ENCODE peak calls at places on chromosomes 11 and 22, in four cellular contexts. W is CD8-positive, alpha-beta T cell; E is type B pancreatic cell; T is effector CD8-positive, alpha-beta T cell. U is an unnamed sample.

GRCh38 chr11:124600924-124601323 is 10.3 kb upstream of the PANX3 start:
- DNase-seq in W (no peak), E (no peak), T (no peak), U (no peak)

GRCh38 chr22:21443735-21444421 is 23.3 kb upstream of the TMEM191C start:
- DNase-seq in W (no peak), E (peak; percentile 42), T (no peak), U (no peak)

GRCh38 chr11:6686006-6686405 is 2.9 kb upstream of the MRPL17 start:
- DNase-seq in T (no peak), E (no peak), W (no peak), U (no peak)

GRCh38 chr11:123206671-123207421 is 11.8 kb upstream of the CLMP start:
- DNase-seq in E (no peak), W (no peak), T (no peak), U (peak; percentile 64)

GRCh38 chr11:132064987-132065620 is 694.7 kb downstream of the NTM start:
- DNase-seq in T (no peak), W (no peak), E (no peak), U (no peak)

GRCh38 chr11:26087095-26087935 is 244.6 kb upstream of the ANO3 start:
- DNase-seq in E (no peak), T (no peak), W (no peak), U (no peak)

GRCh38 chr11:12075822-12076821 is 34.3 kb upstream of the MICAL2 start:
- DNase-seq in W (no peak), T (no peak), E (no peak), U (peak; percentile 94)

GRCh38 chr11:121575250-121575962 is 122.6 kb upstream of the SORL1-AS1 start:
- DNase-seq in T (no peak), E (no peak), W (no peak), U (peak; percentile 99)

GRCh38 chr11:33916736-33917135 is 24.9 kb upstream of the LMO2 start:
- DNase-seq in E (no peak), W (no peak), T (no peak), U (no peak)

GRCh38 chr11:19729141-19729540 is 16.5 kb downstream of the NAV2 start:
- DNase-seq in W (no peak), E (no peak), T (no peak), U (no peak)

GRCh38 chr11:133582731-133583130 is 50.4 kb upstream of the OPCML start:
- DNase-seq in T (no peak), W (no peak), E (no peak), U (no peak)

GRCh38 chr11:18310800-18311340 is 11.1 kb downstream of the HPS5 start:
- DNase-seq in T (no peak), W (no peak), E (no peak), U (no peak)

GRCh38 chr11:22304337-22304961 is 33.7 kb upstream of the SLC17A6 start:
- DNase-seq in T (no peak), E (no peak), W (no peak), U (no peak)

U was measured in vagina.